ENCODE peak calls at places on chromosomes 7 and 10, in eight cellular contexts. F is stimulated activated naive B cell treated with anti-CD40 and anti-IgM and Interleukin-4, amounts not matched to agents 10 μg/mL and 1 μg/mL and 100 μg/mL, for 72 hours; W is H7; D is thoracic aorta; K is colonic mucosa; R is RWPE1; A is NCI-H69; N is GM23248. I is an unnamed sample.

GRCh38 chr7:117445206-117445605 is 17.9 kb upstream of the ASZ1 start:
- DNase-seq in F (no peak), W (no peak), D (no peak), K (no peak), R (no peak), A (no peak), N (no peak), I (no peak)

GRCh38 chr10:2920638-2921037 is 146.7 kb upstream of the PFKP start:
- DNase-seq in F (no peak), W (no peak), D (no peak), K (no peak), R (no peak), A (peak; percentile 6), N (no peak), I (no peak)

GRCh38 chr7:235576-236395 is 43.4 kb downstream of the FAM20C start:
- DNase-seq in F (no peak), W (no peak), D (peak; percentile 46), K (no peak), R (no peak), A (no peak), N (no peak), I (no peak)

GRCh38 chr7:5793361-5794072 is 12.1 kb upstream of the RNF216 start:
- DNase-seq in F (no peak), W (peak; percentile 19), D (no peak), K (no peak), R (no peak), A (no peak), N (no peak), I (no peak)

GRCh38 chr7:127751723-127752448 is 99.9 kb downstream of the SND1 start:
- DNase-seq in F (no peak), W (no peak), D (no peak), K (no peak), R (no peak), A (peak; percentile 34), N (peak; percentile 13), I (no peak)

GRCh38 chr10:42963302-42963701 is 113.6 kb upstream of the RET start:
- DNase-seq in F (no peak), W (peak; percentile 60), D (no peak), K (peak; percentile 7), R (no peak), A (no peak), N (no peak), I (no peak)

GRCh38 chr10:74799840-74800239 is 26.6 kb upstream of the KAT6B start:
- DNase-seq in F (no peak), W (no peak), D (no peak), K (no peak), R (peak; percentile 36), A (no peak), N (peak; percentile 85), I (peak; percentile 90)

GRCh38 chr10:113520606-113521481 is 32.0 kb upstream of the HABP2 start:
- DNase-seq in F (peak; percentile 20), W (peak; percentile 79), D (peak; percentile 38), K (peak; percentile 68), R (peak; percentile 77), A (peak; percentile 24), N (peak; percentile 94), I (peak; percentile 68)

GRCh38 chr7:26700893-26701292 is 163.5 kb downstream of the SKAP2 start:
- DNase-seq in F (no peak), W (no peak), D (no peak), K (no peak), R (no peak), A (peak; percentile 42), N (no peak), I (no peak)

GRCh38 chr7:46157414-46157813 is 236.3 kb upstream of the IGFBP3 start:
- DNase-seq in F (no peak), W (no peak), D (no peak), K (no peak), R (no peak), A (no peak), N (peak; percentile 82), I (no peak)

GRCh38 chr7:41834805-41835694 is 132.2 kb upstream of the INHBA start:
- DNase-seq in F (no peak), W (no peak), D (no peak), K (no peak), R (no peak), A (no peak), N (peak; percentile 73), I (no peak)

GRCh38 chr7:76063525-76063924 is 15.6 kb downstream of the MDH2 start:
- DNase-seq in F (no peak), W (peak; percentile 33), D (no peak), K (peak; percentile 81), R (peak; percentile 68), A (peak; percentile 57), N (peak; percentile 28), I (no peak)

GRCh38 chr7:131741446-131741845 is 185.0 kb upstream of the PODXL start:
- DNase-seq in F (no peak), W (no peak), D (no peak), K (no peak), R (no peak), A (no peak), N (no peak), I (no peak)

GRCh38 chr10:111705026-111705425 is 478.5 kb downstream of the GPAM start:
- DNase-seq in F (no peak), W (no peak), D (no peak), K (no peak), R (no peak), A (no peak), N (peak; percentile 89), I (no peak)

GRCh38 chr10:99341860-99342517 is 12.8 kb downstream of the CNNM1 start:
- DNase-seq in F (no peak), W (no peak), D (no peak), K (no peak), R (no peak), A (peak; percentile 6), N (peak; percentile 88), I (no peak)

GRCh38 chr10:13271552-13272163 is 28.2 kb downstream of the PHYH start:
- DNase-seq in F (no peak), W (peak; percentile 92), D (no peak), K (peak; percentile 65), R (no peak), A (peak; percentile 48), N (peak; percentile 19), I (peak; percentile 38)

GRCh38 chr10:91712315-91712714 is 79.4 kb upstream of the PPP1R3C start:
- DNase-seq in F (no peak), W (no peak), D (no peak), K (no peak), R (no peak), A (peak; percentile 35), N (no peak), I (no peak)

GRCh38 chr7:25179325-25179724 is 49.0 kb downstream of the NPVF start:
- DNase-seq in F (no peak), W (no peak), D (no peak), K (no peak), R (no peak), A (no peak), N (no peak), I (no peak)

GRCh38 chr10:78856421-78856820 is 212.3 kb upstream of the ZMIZ1 start:
- DNase-seq in F (no peak), W (no peak), D (no peak), K (peak; percentile 47), R (no peak), A (no peak), N (no peak), I (no peak)

GRCh38 chr10:14486777-14487510 is 156.2 kb upstream of the FRMD4A start:
- DNase-seq in F (no peak), W (no peak), D (no peak), K (no peak), R (no peak), A (peak; percentile 75), N (no peak), I (peak; percentile 40)

GRCh38 chr10:13724484-13724883 is 137.7 kb downstream of the PRPF18 start:
- DNase-seq in F (no peak), W (no peak), D (no peak), K (no peak), R (no peak), A (no peak), N (peak; percentile 45), I (no peak)